ENCODE peak calls at places on chromosomes 16 and 17, in ten cellular contexts. T is coronary artery, W is GM06990, F is RWPE1, E is HCT116, L is HFFc6, M is uterus, Q is AG10803, P is GM13977, R is neural progenitor cell. K is an unnamed sample.

GRCh38 chr16:50680556-50680893 is 587 bp downstream of the SNX20 start:
- DNase-seq in T (no peak), W (no peak), F (no peak), E (no peak), L (no peak), M (no peak), Q (no peak), P (no peak), R (no peak), K (no peak)

GRCh38 chr17:50631195-50631907 is 3.3 kb upstream of the ABCC3 start:
- DNase-seq in T (no peak), W (no peak), F (no peak), E (no peak), L (no peak), M (peak), Q (no peak), P (no peak), R (no peak), K (no peak)

GRCh38 chr17:3669548-3669947 is 936 bp downstream of the EMC6 start:
- DNase-seq in T (no peak), W (no peak), F (no peak), E (no peak), L (no peak), M (no peak), Q (no peak), P (no peak), R (no peak), K (no peak)

GRCh38 chr16:80367037-80367658 is 173.6 kb upstream of the DYNLRB2 start:
- DNase-seq in T (no peak), W (no peak), F (no peak), E (no peak), L (no peak), M (no peak), Q (no peak), P (no peak), R (no peak), K (no peak)

GRCh38 chr17:73200476-73200875 is 7.6 kb downstream of the COG1 start:
- DNase-seq in T (peak), W (no peak), F (no peak), E (no peak), L (no peak), M (no peak), Q (no peak), P (no peak), R (no peak), K (no peak)

GRCh38 chr17:44502598-44503079 is 567 bp downstream of the GPATCH8 start:
- DNase-seq in T (no peak), W (no peak), F (peak), E (no peak), L (no peak), M (no peak), Q (no peak), P (peak), R (peak), K (no peak)

GRCh38 chr17:48378238-48378637 is 51.8 kb downstream of the SKAP1 start:
- DNase-seq in T (no peak), W (no peak), F (no peak), E (no peak), L (no peak), M (no peak), Q (no peak), P (no peak), R (no peak), K (no peak)

GRCh38 chr17:81644976-81645952 is 8.3 kb downstream of the TSPAN10 start:
- DNase-seq in T (no peak), W (no peak), F (no peak), E (no peak), L (no peak), M (no peak), Q (no peak), P (no peak), R (no peak), K (no peak)

GRCh38 chr17:10178789-10179075 is 19.7 kb downstream of the GAS7 start:
- DNase-seq in T (no peak), W (no peak), F (no peak), E (no peak), L (no peak), M (no peak), Q (no peak), P (no peak), R (no peak), K (no peak)

DNA sequence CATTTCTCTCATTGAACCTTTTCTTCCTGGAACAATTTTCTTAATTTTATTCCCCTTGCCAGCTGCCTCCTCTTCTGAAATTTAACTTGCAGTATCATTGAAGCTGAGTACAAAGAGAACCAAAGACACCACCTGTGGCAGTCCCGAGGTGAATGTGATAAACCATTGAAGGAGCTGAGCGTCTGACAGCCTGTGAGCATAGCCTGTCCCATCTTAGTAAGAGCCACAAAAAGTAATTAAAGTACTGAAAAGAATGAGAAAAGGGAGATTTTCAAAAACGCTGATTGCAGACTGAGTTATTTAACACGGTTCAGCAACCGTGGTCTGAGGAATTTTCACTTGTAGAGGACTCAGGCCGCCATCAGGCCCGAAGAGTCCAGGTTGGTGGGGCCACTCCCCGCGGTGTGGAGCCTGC is 27.2 kb upstream of the ST6GALNAC1 start:
- DNase-seq in T (no peak), W (no peak), F (no peak), E (no peak), L (no peak), M (no peak), Q (no peak), P (no peak), R (no peak), K (no peak)
- TF ChIP-seq CTCF in T (no peak), W (no peak), F (no peak), E (no peak), L (no peak), M (no peak), Q (no peak), P (no peak), R (no peak), K (no peak)

GRCh38 chr17:77892469-77893143 is 65.9 kb upstream of the TNRC6C start:
- DNase-seq in T (no peak), W (no peak), F (no peak), E (peak), L (no peak), M (no peak), Q (no peak), P (no peak), R (peak), K (no peak)
- TF ChIP-seq CTCF in T (no peak), W (peak), F (no peak), E (no peak), L (peak), M (no peak), Q (peak), P (peak), R (peak), K (no peak)

GRCh38 chr16:4984174-4985000 is 26.3 kb downstream of the SEC14L5 start:
- DNase-seq in T (no peak), W (no peak), F (no peak), E (no peak), L (peak), M (no peak), Q (no peak), P (no peak), R (no peak), K (no peak)
- TF ChIP-seq CTCF in T (no peak), W (no peak), F (no peak), E (no peak), L (no peak), M (no peak), Q (no peak), P (no peak), R (no peak), K (no peak)

GRCh38 chr16:17346774-17347569 is 123.8 kb downstream of the XYLT1 start:
- DNase-seq in T (no peak), W (peak), F (no peak), E (no peak), L (no peak), M (no peak), Q (no peak), P (peak), R (no peak), K (no peak)
- TF ChIP-seq CTCF in T (no peak), W (no peak), F (no peak), E (no peak), L (no peak), M (no peak), Q (no peak), P (no peak), R (no peak), K (no peak)

GRCh38 chr17:82750241-82750905 is 1.5 kb upstream of the TBCD start:
- DNase-seq in T (no peak), W (no peak), F (no peak), E (no peak), L (no peak), M (no peak), Q (no peak), P (no peak), R (peak), K (no peak)

GRCh38 chr17:82751171-82751570 is 694 bp upstream of the TBCD start:
- DNase-seq in T (no peak), W (no peak), F (peak), E (no peak), L (no peak), M (no peak), Q (no peak), P (no peak), R (no peak), K (no peak)

GRCh38 chr17:82752371-82753200 is 721 bp downstream of the TBCD start:
- DNase-seq in T (no peak), W (no peak), F (peak), E (no peak), L (no peak), M (no peak), Q (no peak), P (peak), R (peak), K (peak)

GRCh38 chr17:82753201-82753464 is 1.3 kb downstream of the TBCD start:
- DNase-seq in T (no peak), W (no peak), F (no peak), E (no peak), L (no peak), M (no peak), Q (no peak), P (no peak), R (no peak), K (no peak)

GRCh38 chr17:82751571-82752370 is at the start of gene TBCD:
- DNase-seq in T (peak), W (peak), F (peak), E (peak), L (peak), M (peak), Q (peak), P (peak), R (peak), K (peak)
- TF ChIP-seq CTCF in T (no peak), W (no peak), F (no peak), E (no peak), L (no peak), M (peak), Q (no peak), P (no peak), R (no peak), K (no peak)